ENCODE peak calls at places on chromosome 13, in eight cellular contexts. One of them, this sample, is unnamed.

GRCh38 chr13:52345048-52345447 is 60.9 kb downstream of the THSD1 start:
- DNase-seq in cardiac muscle cell: no peak
- DNase-seq in thoracic aorta: no peak
- DNase-seq in fibroblast of the aortic adventitia: peak
- DNase-seq in AG10803: no peak
- DNase-seq in fibroblast of mammary gland: peak
- DNase-seq in sigmoid colon: no peak
- DNase-seq in spleen: no peak
- DNase-seq in this sample: no peak

GRCh38 chr13:37700887-37701286 is 102.3 kb upstream of the POSTN start:
- DNase-seq in cardiac muscle cell: no peak
- DNase-seq in thoracic aorta: no peak
- DNase-seq in fibroblast of the aortic adventitia: peak
- DNase-seq in AG10803: peak
- DNase-seq in fibroblast of mammary gland: peak
- DNase-seq in sigmoid colon: no peak
- DNase-seq in spleen: no peak
- DNase-seq in this sample: no peak

GRCh38 chr13:108226184-108226583 is 8.0 kb downstream of the ABHD13 start:
- DNase-seq in cardiac muscle cell: peak
- DNase-seq in thoracic aorta: no peak
- DNase-seq in fibroblast of the aortic adventitia: no peak
- DNase-seq in AG10803: no peak
- DNase-seq in fibroblast of mammary gland: no peak
- DNase-seq in sigmoid colon: no peak
- DNase-seq in spleen: no peak
- DNase-seq in this sample: no peak

GRCh38 chr13:24220086-24220703 is 59.7 kb downstream of the SPATA13 start:
- DNase-seq in cardiac muscle cell: peak
- DNase-seq in thoracic aorta: peak
- DNase-seq in fibroblast of the aortic adventitia: peak
- DNase-seq in AG10803: peak
- DNase-seq in fibroblast of mammary gland: peak
- DNase-seq in sigmoid colon: no peak
- DNase-seq in spleen: no peak
- DNase-seq in this sample: peak

GRCh38 chr13:51803018-51803417 is 945 bp downstream of the DHRS12 start:
- DNase-seq in cardiac muscle cell: no peak
- DNase-seq in thoracic aorta: no peak
- DNase-seq in fibroblast of the aortic adventitia: no peak
- DNase-seq in AG10803: no peak
- DNase-seq in fibroblast of mammary gland: no peak
- DNase-seq in sigmoid colon: peak
- DNase-seq in spleen: no peak
- DNase-seq in this sample: no peak

GRCh38 chr13:108478179-108478578 is 151.2 kb upstream of the MYO16 start:
- DNase-seq in cardiac muscle cell: no peak
- DNase-seq in thoracic aorta: no peak
- DNase-seq in fibroblast of the aortic adventitia: no peak
- DNase-seq in AG10803: no peak
- DNase-seq in fibroblast of mammary gland: no peak
- DNase-seq in sigmoid colon: no peak
- DNase-seq in spleen: no peak
- DNase-seq in this sample: no peak

GRCh38 chr13:72194531-72194930 is 327.5 kb upstream of the DACH1 start:
- DNase-seq in cardiac muscle cell: no peak
- DNase-seq in thoracic aorta: no peak
- DNase-seq in fibroblast of the aortic adventitia: no peak
- DNase-seq in AG10803: no peak
- DNase-seq in fibroblast of mammary gland: peak
- DNase-seq in sigmoid colon: no peak
- DNase-seq in spleen: no peak
- DNase-seq in this sample: no peak

GRCh38 chr13:41547253-41548000 is 90.1 kb downstream of the RGCC start:
- DNase-seq in cardiac muscle cell: no peak
- DNase-seq in thoracic aorta: no peak
- DNase-seq in fibroblast of the aortic adventitia: peak
- DNase-seq in AG10803: peak
- DNase-seq in fibroblast of mammary gland: no peak
- DNase-seq in sigmoid colon: peak
- DNase-seq in spleen: peak
- DNase-seq in this sample: peak

GRCh38 chr13:25732146-25732865 is 319.5 kb downstream of the SHISA2 start:
- DNase-seq in cardiac muscle cell: no peak
- DNase-seq in thoracic aorta: no peak
- DNase-seq in fibroblast of the aortic adventitia: peak
- DNase-seq in AG10803: peak
- DNase-seq in fibroblast of mammary gland: peak
- DNase-seq in sigmoid colon: no peak
- DNase-seq in spleen: no peak
- DNase-seq in this sample: no peak

GRCh38 chr13:108961542-108962125 is 332.2 kb downstream of the MYO16 start:
- DNase-seq in cardiac muscle cell: peak
- DNase-seq in thoracic aorta: no peak
- DNase-seq in fibroblast of the aortic adventitia: peak
- DNase-seq in AG10803: peak
- DNase-seq in fibroblast of mammary gland: peak
- DNase-seq in sigmoid colon: no peak
- DNase-seq in spleen: no peak
- DNase-seq in this sample: peak

GRCh38 chr13:45370922-45371406 is 30.0 kb upstream of the TPT1 start:
- DNase-seq in cardiac muscle cell: peak
- DNase-seq in thoracic aorta: peak
- DNase-seq in fibroblast of the aortic adventitia: peak
- DNase-seq in AG10803: peak
- DNase-seq in fibroblast of mammary gland: peak
- DNase-seq in sigmoid colon: peak
- DNase-seq in spleen: peak
- DNase-seq in this sample: peak

GRCh38 chr13:30141773-30142501 is 165.4 kb downstream of the KATNAL1 start:
- DNase-seq in cardiac muscle cell: no peak
- DNase-seq in thoracic aorta: no peak
- DNase-seq in fibroblast of the aortic adventitia: no peak
- DNase-seq in AG10803: peak
- DNase-seq in fibroblast of mammary gland: no peak
- DNase-seq in sigmoid colon: no peak
- DNase-seq in spleen: no peak
- DNase-seq in this sample: no peak

GRCh38 chr13:86974251-86974994 is 696.7 kb upstream of the SLITRK5 start:
- DNase-seq in cardiac muscle cell: no peak
- DNase-seq in thoracic aorta: no peak
- DNase-seq in fibroblast of the aortic adventitia: no peak
- DNase-seq in AG10803: no peak
- DNase-seq in fibroblast of mammary gland: no peak
- DNase-seq in sigmoid colon: no peak
- DNase-seq in spleen: peak
- DNase-seq in this sample: no peak

GRCh38 chr13:68888832-68889231 is 1218.8 kb upstream of the ATXN8OS start:
- DNase-seq in cardiac muscle cell: no peak
- DNase-seq in thoracic aorta: no peak
- DNase-seq in fibroblast of the aortic adventitia: no peak
- DNase-seq in AG10803: no peak
- DNase-seq in fibroblast of mammary gland: no peak
- DNase-seq in sigmoid colon: no peak
- DNase-seq in spleen: no peak
- DNase-seq in this sample: no peak

GRCh38 chr13:47592256-47592655 is 408.8 kb downstream of the SUCLA2 start:
- DNase-seq in cardiac muscle cell: no peak
- DNase-seq in thoracic aorta: no peak
- DNase-seq in fibroblast of the aortic adventitia: no peak
- DNase-seq in AG10803: no peak
- DNase-seq in fibroblast of mammary gland: no peak
- DNase-seq in sigmoid colon: no peak
- DNase-seq in spleen: no peak
- DNase-seq in this sample: no peak

GRCh38 chr13:47588676-47589075 is 412.4 kb downstream of the SUCLA2 start:
- DNase-seq in cardiac muscle cell: no peak
- DNase-seq in thoracic aorta: no peak
- DNase-seq in fibroblast of the aortic adventitia: no peak
- DNase-seq in AG10803: no peak
- DNase-seq in fibroblast of mammary gland: no peak
- DNase-seq in sigmoid colon: no peak
- DNase-seq in spleen: no peak
- DNase-seq in this sample: no peak
- TF ChIP-seq CTCF in cardiac muscle cell: peak
- TF ChIP-seq CTCF in thoracic aorta: no peak
- TF ChIP-seq CTCF in fibroblast of the aortic adventitia: no peak
- TF ChIP-seq CTCF in AG10803: no peak
- TF ChIP-seq CTCF in fibroblast of mammary gland: peak
- TF ChIP-seq CTCF in sigmoid colon: no peak
- TF ChIP-seq CTCF in spleen: no peak
- TF ChIP-seq CTCF in this sample: peak

GRCh38 chr13:75993246-75993645 is 357.1 kb downstream of the LMO7 start:
- DNase-seq in cardiac muscle cell: no peak
- DNase-seq in thoracic aorta: no peak
- DNase-seq in fibroblast of the aortic adventitia: no peak
- DNase-seq in AG10803: no peak
- DNase-seq in fibroblast of mammary gland: no peak
- DNase-seq in sigmoid colon: no peak
- DNase-seq in spleen: no peak
- DNase-seq in this sample: no peak
- H3K4me3 ChIP-seq in cardiac muscle cell: no peak
- H3K4me3 ChIP-seq in thoracic aorta: no peak
- H3K4me3 ChIP-seq in fibroblast of the aortic adventitia: no peak
- H3K4me3 ChIP-seq in AG10803: no peak
- H3K4me3 ChIP-seq in fibroblast of mammary gland: no peak
- H3K4me3 ChIP-seq in sigmoid colon: no peak
- H3K4me3 ChIP-seq in spleen: no peak
- H3K4me3 ChIP-seq in this sample: no peak

GRCh38 chr13:60328073-60328472 is 68.9 kb upstream of the TDRD3 start:
- DNase-seq in cardiac muscle cell: no peak
- DNase-seq in thoracic aorta: no peak
- DNase-seq in fibroblast of the aortic adventitia: no peak
- DNase-seq in AG10803: no peak
- DNase-seq in fibroblast of mammary gland: no peak
- DNase-seq in sigmoid colon: no peak
- DNase-seq in spleen: no peak
- DNase-seq in this sample: no peak

GRCh38 chr13:60329221-60329983 is 67.6 kb upstream of the TDRD3 start:
- DNase-seq in cardiac muscle cell: peak
- DNase-seq in thoracic aorta: no peak
- DNase-seq in fibroblast of the aortic adventitia: peak
- DNase-seq in AG10803: peak
- DNase-seq in fibroblast of mammary gland: peak
- DNase-seq in sigmoid colon: no peak
- DNase-seq in spleen: no peak
- DNase-seq in this sample: no peak

GRCh38 chr13:60331249-60332012 is 65.6 kb upstream of the TDRD3 start:
- DNase-seq in cardiac muscle cell: no peak
- DNase-seq in thoracic aorta: no peak
- DNase-seq in fibroblast of the aortic adventitia: no peak
- DNase-seq in AG10803: no peak
- DNase-seq in fibroblast of mammary gland: no peak
- DNase-seq in sigmoid colon: no peak
- DNase-seq in spleen: no peak
- DNase-seq in this sample: no peak

GRCh38 chr13:60327551-60327950 is 69.5 kb upstream of the TDRD3 start:
- DNase-seq in cardiac muscle cell: no peak
- DNase-seq in thoracic aorta: no peak
- DNase-seq in fibroblast of the aortic adventitia: no peak
- DNase-seq in AG10803: no peak
- DNase-seq in fibroblast of mammary gland: no peak
- DNase-seq in sigmoid colon: no peak
- DNase-seq in spleen: no peak
- DNase-seq in this sample: no peak

DNA sequence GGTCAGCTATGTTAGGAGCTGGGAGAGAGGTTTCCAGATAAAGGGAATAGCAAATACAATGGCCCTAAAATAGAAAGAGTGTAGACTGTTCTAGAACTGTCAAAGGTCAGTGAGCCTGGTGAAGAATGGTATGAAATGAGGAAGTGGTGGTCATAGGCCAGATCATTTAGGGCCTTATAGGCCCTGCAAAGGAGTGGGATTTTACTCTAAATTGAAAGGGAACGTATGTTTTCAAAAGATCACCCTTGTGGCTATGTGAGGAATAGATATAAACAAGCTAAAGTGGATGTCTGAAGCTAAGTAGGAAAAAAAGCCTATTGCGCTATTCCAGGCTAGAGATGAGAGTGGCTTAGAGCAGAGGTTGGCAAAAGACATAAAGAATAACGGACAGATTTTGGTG is 70.7 kb upstream of the TDRD3 start:
- DNase-seq in cardiac muscle cell: no peak
- DNase-seq in thoracic aorta: no peak
- DNase-seq in fibroblast of the aortic adventitia: no peak
- DNase-seq in AG10803: no peak
- DNase-seq in fibroblast of mammary gland: no peak
- DNase-seq in sigmoid colon: no peak
- DNase-seq in spleen: no peak
- DNase-seq in this sample: no peak
- TF ChIP-seq CTCF in cardiac muscle cell: no peak
- TF ChIP-seq CTCF in thoracic aorta: no peak
- TF ChIP-seq CTCF in fibroblast of the aortic adventitia: no peak
- TF ChIP-seq CTCF in AG10803: no peak
- TF ChIP-seq CTCF in fibroblast of mammary gland: no peak
- TF ChIP-seq CTCF in sigmoid colon: no peak
- TF ChIP-seq CTCF in spleen: no peak
- TF ChIP-seq CTCF in this sample: no peak

GRCh38 chr13:91348906-91349435 is 1.5 kb downstream of the MIR17HG start:
- DNase-seq in cardiac muscle cell: no peak
- DNase-seq in thoracic aorta: peak
- DNase-seq in fibroblast of the aortic adventitia: peak
- DNase-seq in AG10803: peak
- DNase-seq in fibroblast of mammary gland: peak
- DNase-seq in sigmoid colon: peak
- DNase-seq in spleen: peak
- DNase-seq in this sample: peak

GRCh38 chr13:91347996-91348905 is 764 bp downstream of the MIR17HG start:
- DNase-seq in cardiac muscle cell: peak
- DNase-seq in thoracic aorta: no peak
- DNase-seq in fibroblast of the aortic adventitia: peak
- DNase-seq in AG10803: peak
- DNase-seq in fibroblast of mammary gland: no peak
- DNase-seq in sigmoid colon: peak
- DNase-seq in spleen: peak
- DNase-seq in this sample: no peak

GRCh38 chr13:91346062-91346461 is 1.4 kb upstream of the MIR17HG start:
- DNase-seq in cardiac muscle cell: no peak
- DNase-seq in thoracic aorta: no peak
- DNase-seq in fibroblast of the aortic adventitia: no peak
- DNase-seq in AG10803: no peak
- DNase-seq in fibroblast of mammary gland: no peak
- DNase-seq in sigmoid colon: no peak
- DNase-seq in spleen: no peak
- DNase-seq in this sample: no peak

GRCh38 chr13:91347212-91347995 is at the start of gene MIR17HG:
- DNase-seq in cardiac muscle cell: peak
- DNase-seq in thoracic aorta: peak
- DNase-seq in fibroblast of the aortic adventitia: peak
- DNase-seq in AG10803: peak
- DNase-seq in fibroblast of mammary gland: peak
- DNase-seq in sigmoid colon: peak
- DNase-seq in spleen: peak
- DNase-seq in this sample: peak

GRCh38 chr13:91346848-91347211 is 657 bp upstream of the MIR17HG start:
- DNase-seq in cardiac muscle cell: peak
- DNase-seq in thoracic aorta: no peak
- DNase-seq in fibroblast of the aortic adventitia: no peak
- DNase-seq in AG10803: no peak
- DNase-seq in fibroblast of mammary gland: no peak
- DNase-seq in sigmoid colon: no peak
- DNase-seq in spleen: peak
- DNase-seq in this sample: no peak
- H3K4me3 ChIP-seq in cardiac muscle cell: peak
- H3K4me3 ChIP-seq in thoracic aorta: peak
- H3K4me3 ChIP-seq in fibroblast of the aortic adventitia: peak
- H3K4me3 ChIP-seq in AG10803: peak
- H3K4me3 ChIP-seq in fibroblast of mammary gland: peak
- H3K4me3 ChIP-seq in sigmoid colon: peak
- H3K4me3 ChIP-seq in spleen: peak
- H3K4me3 ChIP-seq in this sample: peak

This sample was measured in AG09309.